ENCODE peak calls at places on chromosome 3, in seven cellular contexts. Z is heart left ventricle, W is body of pancreas, R is HepG2, P is PC-9, G is A549, M is Peyer's patch. Y is an unnamed sample.
A peak's percentile ranks its signal among the peaks of the same experiment; 100 is the strongest.

GRCh38 chr3:108931025-108931424 is 22.7 kb downstream of the GUCA1C start:
- DNase-seq in Z (no peak), W (no peak), P (no peak), M (no peak), G (no peak), R (no peak), Y (no peak)

GRCh38 chr3:81216192-81216591 is 545.3 kb downstream of the GBE1 start:
- DNase-seq in Z (no peak), R (no peak), M (no peak), P (peak; percentile 56), W (no peak), G (no peak), Y (no peak)

GRCh38 chr3:111531446-111531845 is 10.6 kb upstream of the CD96 start:
- DNase-seq in G (no peak), R (no peak), M (no peak), W (no peak), P (no peak), Z (no peak), Y (no peak)

GRCh38 chr3:18469775-18470174 is 44.6 kb upstream of the SATB1 start:
- DNase-seq in G (no peak), M (no peak), W (peak; percentile 49), P (no peak), Z (no peak), R (no peak), Y (peak; percentile 50)

GRCh38 chr3:81352867-81353266 is 408.6 kb downstream of the GBE1 start:
- DNase-seq in Z (peak; percentile 16), W (no peak), R (peak; percentile 40), P (no peak), M (no peak), G (no peak), Y (peak; percentile 33)

GRCh38 chr3:54125317-54125716 is 3.0 kb downstream of the CACNA2D3 start:
- DNase-seq in M (no peak), W (no peak), R (no peak), G (no peak), P (no peak), Z (no peak), Y (no peak)

GRCh38 chr3:116059421-116060096 is 385.7 kb downstream of the LSAMP start:
- DNase-seq in G (peak; percentile 41), W (no peak), P (peak; percentile 77), Z (no peak), M (no peak), R (peak; percentile 1), Y (peak; percentile 32)

GRCh38 chr3:190883973-190884832 is 21.7 kb upstream of the GMNC start:
- DNase-seq in G (no peak), P (peak; percentile 48), Z (no peak), M (no peak), R (peak; percentile 53), W (peak; percentile 58), Y (peak; percentile 51)

GRCh38 chr3:17753271-17753992 is 11.0 kb upstream of the TBC1D5 start:
- DNase-seq in Z (no peak), R (no peak), P (no peak), G (no peak), W (no peak), M (no peak), Y (no peak)

GRCh38 chr3:45715945-45716344 is 26.7 kb downstream of the SACM1L start:
- DNase-seq in W (no peak), P (no peak), M (no peak), G (no peak), Z (no peak), R (no peak), Y (no peak)

GRCh38 chr3:191301017-191301416 is 28.2 kb upstream of the CCDC50 start:
- DNase-seq in M (no peak), Z (no peak), W (no peak), R (no peak), G (no peak), P (peak; percentile 15), Y (no peak)

GRCh38 chr3:141632779-141633374 is 105.2 kb upstream of the RNF7 start:
- DNase-seq in G (no peak), Z (no peak), R (no peak), P (no peak), M (no peak), W (no peak), Y (no peak)

GRCh38 chr3:191363221-191363620 is 32.9 kb upstream of the UTS2B start:
- DNase-seq in P (no peak), Z (no peak), M (no peak), R (peak; percentile 10), G (no peak), W (no peak), Y (no peak)

GRCh38 chr3:134066539-134067310 is 37.0 kb upstream of the SLCO2A1 start:
- DNase-seq in R (no peak), Z (no peak), G (no peak), M (no peak), P (no peak), W (no peak), Y (no peak)

GRCh38 chr3:14148041-14148985 is 23.5 kb downstream of the TMEM43 start:
- DNase-seq in M (no peak), P (no peak), Z (no peak), R (peak; percentile 16), G (no peak), W (peak; percentile 45), Y (no peak)

GRCh38 chr3:195207731-195208130 is 63.2 kb downstream of the XXYLT1 start:
- DNase-seq in Z (no peak), R (no peak), W (no peak), M (no peak), G (no peak), P (peak; percentile 34), Y (no peak)

GRCh38 chr3:86973440-86973839 is 17.5 kb downstream of the VGLL3 start:
- DNase-seq in M (no peak), Z (no peak), G (no peak), P (no peak), R (no peak), W (no peak), Y (no peak)

GRCh38 chr3:122923611-122924010 is 104.0 kb downstream of the SEMA5B start:
- DNase-seq in W (no peak), M (no peak), G (no peak), P (no peak), Z (no peak), R (no peak), Y (no peak)

GRCh38 chr3:122927726-122928125 is 99.8 kb downstream of the SEMA5B start:
- DNase-seq in M (no peak), G (no peak), W (no peak), P (no peak), R (no peak), Z (no peak), Y (no peak)

GRCh38 chr3:122926322-122926721 is 101.2 kb downstream of the SEMA5B start:
- DNase-seq in R (no peak), P (no peak), G (no peak), Z (no peak), W (no peak), M (no peak), Y (no peak)

GRCh38 chr3:122926811-122927210 is 100.8 kb downstream of the SEMA5B start:
- DNase-seq in Z (no peak), W (no peak), R (no peak), M (no peak), G (no peak), P (no peak), Y (no peak)

GRCh38 chr3:122925756-122926155 is 101.8 kb downstream of the SEMA5B start:
- DNase-seq in M (no peak), P (no peak), R (no peak), G (no peak), Z (no peak), W (no peak), Y (no peak)
- H3K4me1 ChIP-seq in M (no peaks in the 10 kb centered on the region), P (peaks cover under 1% of the 10 kb centered on the region), R (peaks cover 21% of the 10 kb centered on the region), G (no peaks in the 10 kb centered on the region), Z (peaks cover 5% of the 10 kb centered on the region), W (peaks cover 7% of the 10 kb centered on the region), Y (no peaks in the 10 kb centered on the region)

DNA sequence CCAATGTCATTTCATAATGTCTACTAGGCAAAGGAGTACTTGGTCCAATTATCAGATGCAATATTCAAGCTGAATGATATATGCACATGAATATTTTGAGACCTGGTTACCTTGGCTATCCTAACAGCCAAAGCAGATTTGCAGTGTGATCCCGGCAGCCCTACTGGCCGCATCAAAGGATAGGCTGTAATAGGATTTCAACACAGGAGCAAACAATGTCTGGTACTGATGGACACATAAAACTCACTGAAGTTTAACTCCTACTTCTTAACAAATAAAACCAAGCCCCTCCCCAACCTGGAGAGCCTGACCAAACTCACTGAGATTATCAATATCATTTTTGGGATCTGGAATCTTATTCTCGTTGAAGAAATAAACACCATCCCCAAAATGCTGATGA is 130.2 kb downstream of the FOXP1 start:
- DNase-seq in M (no peak), R (peak; percentile 72), W (no peak), P (no peak), Z (no peak), G (no peak), Y (peak; percentile 59)
- H3K4me3 ChIP-seq in M (no peak overlapping the region), R (no peak overlapping the region), W (no peak overlapping the region), P (no peak overlapping the region), Z (no peak overlapping the region), G (no peak overlapping the region), Y (no peak overlapping the region)

GRCh38 chr3:73546961-73547360 is 77.8 kb downstream of the PDZRN3 start:
- DNase-seq in M (no peak), G (no peak), P (no peak), W (no peak), R (no peak), Z (no peak), Y (no peak)

GRCh38 chr3:73549071-73549600 is 75.6 kb downstream of the PDZRN3 start:
- DNase-seq in R (no peak), W (peak; percentile 37), Z (no peak), P (no peak), M (no peak), G (no peak), Y (no peak)

GRCh38 chr3:73547427-73548036 is 77.2 kb downstream of the PDZRN3 start:
- DNase-seq in Z (no peak), W (no peak), M (no peak), P (no peak), G (no peak), R (no peak), Y (no peak)

GRCh38 chr3:73552700-73553099 is 72.0 kb downstream of the PDZRN3 start:
- DNase-seq in W (no peak), M (no peak), P (no peak), G (no peak), R (no peak), Z (no peak), Y (no peak)

GRCh38 chr3:73550011-73550410 is 74.7 kb downstream of the PDZRN3 start:
- DNase-seq in Z (no peak), G (no peak), R (no peak), M (no peak), P (no peak), W (no peak), Y (no peak)
- TF ChIP-seq CTCF in Z (no peak), G (no peak), R (no peak), M (no peak), P (no peak), W (no peak), Y (no peak)

DNA sequence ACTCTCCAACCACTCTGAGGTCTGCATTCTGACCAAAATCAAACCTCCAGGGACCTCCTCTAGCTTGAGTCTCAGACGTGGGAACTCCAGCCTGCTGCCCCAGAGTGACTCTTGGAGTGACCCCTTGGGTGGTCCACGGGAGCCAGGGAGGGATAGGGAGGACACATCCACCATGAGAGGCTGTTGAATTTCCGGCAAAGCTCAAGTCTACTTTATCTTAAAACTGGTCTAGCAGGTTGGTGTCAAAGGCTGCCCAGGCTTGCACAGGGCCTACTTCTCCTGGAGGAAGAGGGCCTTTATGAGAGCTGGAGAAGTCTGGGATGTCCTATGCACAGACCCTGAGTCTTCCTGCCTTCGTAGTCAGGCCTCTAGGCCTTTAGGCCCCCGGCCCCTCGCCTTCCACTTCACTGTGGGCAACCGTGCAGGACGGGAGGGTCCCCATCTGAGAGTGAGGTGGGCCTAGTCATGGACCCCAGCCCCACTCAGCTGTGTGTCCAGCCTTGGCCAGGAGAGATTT is 8.8 kb downstream of the CISH start:
- DNase-seq in P (peak; percentile 67), R (no peak), W (peak; percentile 75), M (no peak), G (no peak), Z (peak; percentile 31), Y (peak; percentile 46)
- H3K4me1 ChIP-seq in P (peaks cover 50% of the 10 kb centered on the region), R (peaks cover 79% of the 10 kb centered on the region), W (peaks cover 99% of the 10 kb centered on the region), M (peaks cover 38% of the 10 kb centered on the region), G (peaks cover 48% of the 10 kb centered on the region), Z (peaks cover 87% of the 10 kb centered on the region), Y (peaks cover 37% of the 10 kb centered on the region)

Y was measured in Caco-2.